ENCODE peak calls at places on chromosome 7, in six cellular contexts. A, X, H, Z, Q and I are unnamed samples.

GRCh38 chr7:452791-453455 is 66.7 kb downstream of the PDGFA start:
- DNase-seq in X (no peak), A (no peak), Z (no peak), H (no peak), Q (no peak), I (no peak)

GRCh38 chr7:138313829-138314178 is 146.3 kb upstream of the TRIM24 start:
- DNase-seq in Q (no peak), X (no peak), Z (peak; percentile 11), A (no peak), H (no peak), I (no peak)

GRCh38 chr7:12670071-12670729 is 17.2 kb upstream of the ARL4A start:
- DNase-seq in X (peak; percentile 87), H (no peak), Z (no peak), Q (no peak), A (no peak), I (peak; percentile 71)

GRCh38 chr7:78634073-78634472 is 819.4 kb downstream of the MAGI2 start:
- DNase-seq in X (no peak), H (peak; percentile 70), A (no peak), Z (peak; percentile 62), Q (no peak), I (no peak)

GRCh38 chr7:82430518-82431465 is 12.8 kb downstream of the CACNA2D1 start:
- DNase-seq in Z (no peak), H (no peak), A (no peak), X (peak; percentile 86), Q (no peak), I (peak; percentile 78)

GRCh38 chr7:31783221-31783620 is 96.2 kb downstream of the PPP1R17 start:
- DNase-seq in Q (no peak), H (no peak), Z (no peak), X (no peak), A (no peak), I (no peak)

GRCh38 chr7:890868-891267 is 14.5 kb downstream of the GET4 start:
- DNase-seq in Q (no peak), A (no peak), X (no peak), H (no peak), Z (no peak), I (no peak)

GRCh38 chr7:47576031-47576908 is 5.6 kb downstream of the TNS3 start:
- DNase-seq in Z (peak; percentile 93), A (no peak), X (peak; percentile 68), Q (no peak), H (peak; percentile 84), I (peak; percentile 38)

GRCh38 chr7:122887198-122887597 is 938 bp upstream of the CADPS2 start:
- DNase-seq in A (peak; percentile 41), H (peak; percentile 84), Z (peak; percentile 72), Q (no peak), X (peak; percentile 16), I (peak; percentile 85)

GRCh38 chr7:128884561-128885369 is 22.1 kb downstream of the ATP6V1F start:
- DNase-seq in Z (no peak), H (no peak), Q (no peak), A (no peak), X (no peak), I (no peak)

GRCh38 chr7:155584763-155585531 is 38.6 kb upstream of the CNPY1 start:
- DNase-seq in H (no peak), A (no peak), Q (no peak), Z (no peak), X (no peak), I (no peak)

GRCh38 chr7:51307811-51308737 is 8.5 kb downstream of the COBL start:
- DNase-seq in A (no peak), H (peak; percentile 54), Z (no peak), X (no peak), Q (peak; percentile 22), I (no peak)

GRCh38 chr7:97016392-97017196 is 8.0 kb downstream of the DLX5 start:
- DNase-seq in Q (peak; percentile 84), H (peak; percentile 95), A (peak; percentile 66), X (no peak), Z (peak; percentile 49), I (no peak)

GRCh38 chr7:50659329-50659965 is 94.2 kb upstream of the DDC start:
- DNase-seq in A (no peak), H (no peak), Q (peak; percentile 32), Z (no peak), X (no peak), I (no peak)

GRCh38 chr7:93108003-93108402 is 9.8 kb downstream of the SAMD9 start:
- DNase-seq in A (no peak), X (no peak), H (no peak), Z (no peak), Q (no peak), I (no peak)

GRCh38 chr7:36207451-36208291 is 54.6 kb downstream of the EEPD1 start:
- DNase-seq in Q (no peak), A (no peak), H (no peak), Z (peak; percentile 10), X (peak; percentile 96), I (peak; percentile 85)

GRCh38 chr7:37806152-37806551 is 42.2 kb upstream of the NME8 start:
- DNase-seq in Z (no peak), H (no peak), Q (no peak), X (no peak), A (no peak), I (no peak)

GRCh38 chr7:159019111-159019510 is 125.6 kb downstream of the VIPR2 start:
- DNase-seq in Q (no peak), A (no peak), Z (no peak), X (no peak), H (no peak), I (no peak)

GRCh38 chr7:132004528-132004927 is 448.1 kb upstream of the PODXL start:
- DNase-seq in Z (no peak), A (no peak), H (peak; percentile 53), X (no peak), Q (no peak), I (no peak)

GRCh38 chr7:157021071-157021891 is 10.8 kb upstream of the MNX1 start:
- DNase-seq in H (no peak), X (no peak), Q (peak; percentile 70), A (no peak), Z (no peak), I (no peak)

GRCh38 chr7:30348083-30348560 is 63.7 kb downstream of the ZNRF2 start:
- DNase-seq in X (peak; percentile 88), Z (peak; percentile 66), Q (no peak), H (peak; percentile 88), A (no peak), I (peak; percentile 95)

GRCh38 chr7:79453558-79454324 is at the start of gene MAGI2:
- DNase-seq in H (peak; percentile 64), X (peak; percentile 84), Z (no peak), Q (peak; percentile 77), A (peak; percentile 43), I (peak; percentile 93)

GRCh38 chr7:93569189-93569588 is 5.3 kb downstream of the CALCR start:
- DNase-seq in Z (no peak), Q (no peak), H (peak; percentile 75), X (no peak), A (no peak), I (no peak)

GRCh38 chr7:157404845-157405481 is 68.2 kb downstream of the DNAJB6 start:
- DNase-seq in H (no peak), X (peak; percentile 94), A (no peak), Q (no peak), Z (peak; percentile 99), I (peak; percentile 92)

GRCh38 chr7:54811925-54812264 is 52.9 kb upstream of the SEC61G start:
- DNase-seq in X (peak; percentile 98), A (no peak), Z (no peak), Q (no peak), H (no peak), I (peak; percentile 74)

GRCh38 chr7:22499044-22499443 is 944 bp downstream of the STEAP1B start:
- DNase-seq in H (no peak), Z (no peak), Q (no peak), A (no peak), X (peak; percentile 21), I (no peak)

GRCh38 chr7:129401228-129401967 is 32.8 kb upstream of the STRIP2 start:
- DNase-seq in A (no peak), H (peak; percentile 68), Z (no peak), X (no peak), Q (no peak), I (peak; percentile 24)

GRCh38 chr7:16564909-16565426 is 38.3 kb downstream of the LRRC72 start:
- DNase-seq in Z (peak; percentile 3), H (peak; percentile 79), A (peak; percentile 37), X (peak; percentile 55), Q (no peak), I (peak; percentile 47)

GRCh38 chr7:20828947-20829346 is 42.3 kb upstream of the SP8 start:
- DNase-seq in X (no peak), A (no peak), H (no peak), Z (no peak), Q (no peak), I (no peak)

DNA sequence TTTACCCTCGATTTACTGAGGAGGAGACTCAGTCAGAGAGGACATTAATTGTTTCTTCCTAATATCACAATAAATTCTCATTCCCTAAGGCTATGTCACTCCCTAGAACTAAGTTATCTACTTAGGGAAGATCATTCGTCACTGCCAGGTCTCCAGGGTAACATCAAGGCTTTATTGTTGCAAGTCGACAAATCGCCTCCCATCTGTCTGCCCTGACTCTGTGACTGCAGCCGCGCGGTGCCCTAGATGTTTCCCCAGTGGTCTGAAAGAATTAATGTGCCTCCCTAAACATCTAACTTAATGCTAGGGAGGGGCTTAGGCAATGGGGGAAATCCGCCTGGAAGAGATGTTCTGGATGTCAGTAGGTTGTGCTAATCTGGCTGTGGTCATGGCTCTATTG is 558.8 kb upstream of the C7orf33 start:
- DNase-seq in Z (no peak), A (no peak), H (no peak), X (no peak), Q (no peak), I (no peak)
- H3K79me1 ChIP-seq in Z (no peaks in the 10 kb centered on the region), A (no peaks in the 10 kb centered on the region), H (no peaks in the 10 kb centered on the region), X (no peaks in the 10 kb centered on the region), Q (no peaks in the 10 kb centered on the region), I (no peaks in the 10 kb centered on the region)

DNA sequence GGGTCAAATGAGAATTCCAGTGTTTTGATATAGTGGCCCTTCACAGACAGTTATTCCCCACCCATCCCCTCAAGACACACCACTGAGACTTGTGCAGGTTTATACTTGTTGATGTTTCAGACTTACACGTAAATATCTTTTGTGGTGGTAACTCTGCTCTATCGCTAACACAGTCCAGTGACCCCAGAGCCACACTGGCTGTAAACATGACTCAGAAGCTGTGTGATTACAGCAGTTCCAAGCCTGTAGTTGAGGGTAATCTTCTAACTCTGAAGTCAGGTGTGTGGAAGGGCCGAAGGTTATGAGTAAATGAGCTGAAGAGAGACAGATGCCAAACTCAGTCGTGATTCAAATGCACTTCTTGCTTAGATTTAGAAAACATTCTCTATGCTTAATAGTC is 19.4 kb downstream of the NOBOX start:
- DNase-seq in Q (peak; percentile 44), X (no peak), A (no peak), H (peak; percentile 40), Z (peak; percentile 49), I (peak; percentile 70)
- H3K4me2 ChIP-seq in Q (no peak overlapping the region), X (no peak overlapping the region), A (no peak overlapping the region), H (no peak overlapping the region), Z (peak overlapping the region; percentile 46), I (no peak overlapping the region)

DNA sequence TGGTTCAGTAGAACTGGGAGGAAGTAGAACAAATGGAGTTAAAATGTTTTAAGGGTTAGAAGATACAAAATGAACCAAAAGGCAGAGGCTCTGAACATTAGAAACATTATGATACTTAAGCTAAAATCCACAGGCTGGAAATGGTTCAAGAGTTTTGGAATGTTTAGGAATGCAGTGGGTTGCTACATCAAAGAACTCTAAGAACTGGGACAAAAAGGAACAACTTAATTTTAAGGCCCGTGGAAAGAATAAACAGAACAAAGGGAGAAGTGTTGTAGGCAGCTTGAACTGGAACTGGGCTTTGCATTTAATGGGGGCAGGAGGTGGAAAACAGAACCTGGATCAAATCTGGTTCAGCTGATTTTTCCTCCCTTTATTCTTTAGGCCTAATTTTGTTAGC is 3.5 kb upstream of the C7orf25 start:
- DNase-seq in A (no peak), Z (no peak), Q (no peak), X (peak; percentile 39), H (no peak), I (no peak)
- H3K4me3 ChIP-seq in A (no peak overlapping the region), Z (no peak overlapping the region), Q (no peak overlapping the region), X (no peak overlapping the region), H (no peak overlapping the region), I (no peak overlapping the region)

GRCh38 chr7:135508853-135509588 is 881 bp downstream of the CNOT4 start:
- DNase-seq in Q (no peak), X (peak; percentile 20), H (peak; percentile 61), A (peak; percentile 5), Z (no peak), I (peak; percentile 69)
- H3K79me1 ChIP-seq in Q (peaks cover 2% of the 10 kb centered on the region), X (peaks cover 13% of the 10 kb centered on the region), H (peaks cover 7% of the 10 kb centered on the region), A (peaks cover 2% of the 10 kb centered on the region), Z (peaks cover 2% of the 10 kb centered on the region), I (no peaks in the 10 kb centered on the region)